ENCODE peak calls at places on chromosomes 13 and 19, in five cellular contexts. One of them, this sample, is unnamed.

GRCh38 chr19:32354345-32354744 is 8.9 kb downstream of the ZNF507 start:
- DNase-seq in fibroblast of mammary gland: no peak
- DNase-seq in cardiac muscle cell: no peak
- DNase-seq in AG10803: no peak
- DNase-seq in GM23338: no peak
- DNase-seq in this sample: no peak

GRCh38 chr13:61612192-61612591 is 196.5 kb upstream of the PCDH20 start:
- DNase-seq in fibroblast of mammary gland: no peak
- DNase-seq in cardiac muscle cell: no peak
- DNase-seq in AG10803: no peak
- DNase-seq in GM23338: no peak
- DNase-seq in this sample: no peak

GRCh38 chr19:17184381-17184841 is 30.7 kb upstream of the USE1 start:
- DNase-seq in fibroblast of mammary gland: no peak
- DNase-seq in cardiac muscle cell: no peak
- DNase-seq in AG10803: no peak
- DNase-seq in GM23338: no peak
- DNase-seq in this sample: no peak

GRCh38 chr13:100668408-100668807 is 6.2 kb downstream of the TMTC4 start:
- DNase-seq in fibroblast of mammary gland: no peak
- DNase-seq in cardiac muscle cell: peak
- DNase-seq in AG10803: peak
- DNase-seq in GM23338: no peak
- DNase-seq in this sample: no peak

GRCh38 chr19:31118926-31119325 is 230.3 kb downstream of the TSHZ3 start:
- DNase-seq in fibroblast of mammary gland: no peak
- DNase-seq in cardiac muscle cell: no peak
- DNase-seq in AG10803: no peak
- DNase-seq in GM23338: no peak
- DNase-seq in this sample: no peak

GRCh38 chr13:60078226-60078625 is 85.5 kb downstream of the DIAPH3 start:
- DNase-seq in fibroblast of mammary gland: no peak
- DNase-seq in cardiac muscle cell: no peak
- DNase-seq in AG10803: no peak
- DNase-seq in GM23338: no peak
- DNase-seq in this sample: no peak

GRCh38 chr13:24215732-24216131 is 55.2 kb downstream of the SPATA13 start:
- DNase-seq in fibroblast of mammary gland: peak
- DNase-seq in cardiac muscle cell: peak
- DNase-seq in AG10803: peak
- DNase-seq in GM23338: no peak
- DNase-seq in this sample: no peak

GRCh38 chr13:111323950-111324651 is 3.7 kb downstream of the TEX29 start:
- DNase-seq in fibroblast of mammary gland: no peak
- DNase-seq in cardiac muscle cell: no peak
- DNase-seq in AG10803: no peak
- DNase-seq in GM23338: no peak
- DNase-seq in this sample: no peak

GRCh38 chr13:63436288-63436687 is 2020.6 kb upstream of the PCDH20 start:
- DNase-seq in fibroblast of mammary gland: no peak
- DNase-seq in cardiac muscle cell: no peak
- DNase-seq in AG10803: no peak
- DNase-seq in GM23338: no peak
- DNase-seq in this sample: no peak

GRCh38 chr13:24313449-24313848 is 4.1 kb downstream of the C1QTNF9 start:
- DNase-seq in fibroblast of mammary gland: peak
- DNase-seq in cardiac muscle cell: peak
- DNase-seq in AG10803: peak
- DNase-seq in GM23338: peak
- DNase-seq in this sample: no peak

GRCh38 chr13:39998166-39998565 is 342.7 kb downstream of the COG6 start:
- DNase-seq in fibroblast of mammary gland: no peak
- DNase-seq in cardiac muscle cell: no peak
- DNase-seq in AG10803: no peak
- DNase-seq in GM23338: no peak
- DNase-seq in this sample: no peak

GRCh38 chr19:18742838-18743237 is 48.3 kb downstream of the COMP start:
- DNase-seq in fibroblast of mammary gland: no peak
- DNase-seq in cardiac muscle cell: no peak
- DNase-seq in AG10803: no peak
- DNase-seq in GM23338: no peak
- DNase-seq in this sample: no peak

GRCh38 chr13:45199716-45200115 is 1.1 kb downstream of the KCTD4 start:
- DNase-seq in fibroblast of mammary gland: no peak
- DNase-seq in cardiac muscle cell: no peak
- DNase-seq in AG10803: peak
- DNase-seq in GM23338: no peak
- DNase-seq in this sample: no peak

GRCh38 chr19:46190489-46190888 is 39.1 kb upstream of the IGFL1 start:
- DNase-seq in fibroblast of mammary gland: no peak
- DNase-seq in cardiac muscle cell: no peak
- DNase-seq in AG10803: no peak
- DNase-seq in GM23338: no peak
- DNase-seq in this sample: no peak

GRCh38 chr13:77692746-77693448 is 4.6 kb upstream of the SLAIN1 start:
- DNase-seq in fibroblast of mammary gland: no peak
- DNase-seq in cardiac muscle cell: no peak
- DNase-seq in AG10803: no peak
- DNase-seq in GM23338: no peak
- DNase-seq in this sample: no peak

GRCh38 chr13:94249512-94249911 is 230.0 kb downstream of the DCT start:
- DNase-seq in fibroblast of mammary gland: peak
- DNase-seq in cardiac muscle cell: peak
- DNase-seq in AG10803: peak
- DNase-seq in GM23338: peak
- DNase-seq in this sample: no peak

GRCh38 chr13:70884196-70884595 is 775.9 kb upstream of the KLHL1 start:
- DNase-seq in fibroblast of mammary gland: no peak
- DNase-seq in cardiac muscle cell: no peak
- DNase-seq in AG10803: no peak
- DNase-seq in GM23338: peak
- DNase-seq in this sample: no peak

GRCh38 chr19:39607561-39607960 is 5.2 kb downstream of the LGALS13 start:
- DNase-seq in fibroblast of mammary gland: no peak
- DNase-seq in cardiac muscle cell: no peak
- DNase-seq in AG10803: no peak
- DNase-seq in GM23338: no peak
- DNase-seq in this sample: no peak
- TF ChIP-seq CTCF in fibroblast of mammary gland: no peak
- TF ChIP-seq CTCF in cardiac muscle cell: no peak
- TF ChIP-seq CTCF in AG10803: no peak
- TF ChIP-seq CTCF in GM23338: no peak
- TF ChIP-seq CTCF in this sample: no peak

GRCh38 chr19:3479177-3479818 is 1.0 kb downstream of the SMIM24 start:
- DNase-seq in fibroblast of mammary gland: peak
- DNase-seq in cardiac muscle cell: no peak
- DNase-seq in AG10803: no peak
- DNase-seq in GM23338: peak
- DNase-seq in this sample: no peak
- H3K4me3 ChIP-seq in fibroblast of mammary gland: no peak
- H3K4me3 ChIP-seq in cardiac muscle cell: no peak
- H3K4me3 ChIP-seq in AG10803: no peak
- H3K4me3 ChIP-seq in GM23338: peak
- H3K4me3 ChIP-seq in this sample: no peak

GRCh38 chr19:3665681-3666544 is 34.4 kb downstream of the PIP5K1C start:
- DNase-seq in fibroblast of mammary gland: no peak
- DNase-seq in cardiac muscle cell: peak
- DNase-seq in AG10803: peak
- DNase-seq in GM23338: peak
- DNase-seq in this sample: peak
- TF ChIP-seq CTCF in fibroblast of mammary gland: peak
- TF ChIP-seq CTCF in cardiac muscle cell: peak
- TF ChIP-seq CTCF in AG10803: peak
- TF ChIP-seq CTCF in GM23338: peak
- TF ChIP-seq CTCF in this sample: peak

DNA sequence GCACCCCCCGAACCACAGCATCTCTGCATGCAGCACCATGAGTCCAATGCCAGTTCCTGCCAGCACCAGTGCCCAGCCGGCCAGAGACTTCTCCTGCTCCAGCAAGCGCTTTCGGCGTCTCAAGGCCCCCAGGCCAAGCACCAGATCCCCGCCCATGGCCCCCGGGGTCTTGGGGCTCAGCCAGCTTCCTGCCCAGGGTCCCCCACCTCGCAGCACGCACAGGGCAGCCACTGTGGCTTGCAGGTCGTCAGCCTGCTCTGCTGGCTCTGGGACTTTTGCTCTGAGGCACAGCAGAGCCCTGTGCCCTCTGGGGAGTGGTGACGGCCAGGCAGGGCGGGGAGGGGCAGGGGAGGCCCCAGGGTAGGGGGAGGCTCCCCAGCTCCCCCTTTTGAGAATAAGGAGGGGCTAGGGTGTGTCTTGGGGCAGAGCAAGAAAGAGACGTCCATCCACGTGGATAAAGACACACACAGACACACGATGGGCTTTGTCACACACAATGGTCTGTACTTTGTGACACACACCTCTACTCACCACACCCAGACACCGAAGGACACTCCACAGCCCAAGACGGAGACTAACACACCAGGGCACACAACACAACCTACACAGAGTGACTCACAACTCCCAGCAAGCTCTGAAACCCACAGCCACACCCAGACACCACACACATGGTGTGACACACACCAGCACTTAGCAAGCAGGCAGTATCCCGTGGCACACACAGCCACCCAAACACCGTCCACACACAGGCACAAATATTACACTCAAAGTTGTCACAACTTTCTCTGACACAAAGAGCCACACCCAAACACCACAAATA is at the start of gene KCNN4:
- DNase-seq in fibroblast of mammary gland: peak
- DNase-seq in cardiac muscle cell: no peak
- DNase-seq in AG10803: peak
- DNase-seq in GM23338: no peak
- DNase-seq in this sample: no peak
- H3K4me3 ChIP-seq in fibroblast of mammary gland: no peak
- H3K4me3 ChIP-seq in cardiac muscle cell: no peak
- H3K4me3 ChIP-seq in AG10803: no peak
- H3K4me3 ChIP-seq in GM23338: no peak
- H3K4me3 ChIP-seq in this sample: no peak

DNA sequence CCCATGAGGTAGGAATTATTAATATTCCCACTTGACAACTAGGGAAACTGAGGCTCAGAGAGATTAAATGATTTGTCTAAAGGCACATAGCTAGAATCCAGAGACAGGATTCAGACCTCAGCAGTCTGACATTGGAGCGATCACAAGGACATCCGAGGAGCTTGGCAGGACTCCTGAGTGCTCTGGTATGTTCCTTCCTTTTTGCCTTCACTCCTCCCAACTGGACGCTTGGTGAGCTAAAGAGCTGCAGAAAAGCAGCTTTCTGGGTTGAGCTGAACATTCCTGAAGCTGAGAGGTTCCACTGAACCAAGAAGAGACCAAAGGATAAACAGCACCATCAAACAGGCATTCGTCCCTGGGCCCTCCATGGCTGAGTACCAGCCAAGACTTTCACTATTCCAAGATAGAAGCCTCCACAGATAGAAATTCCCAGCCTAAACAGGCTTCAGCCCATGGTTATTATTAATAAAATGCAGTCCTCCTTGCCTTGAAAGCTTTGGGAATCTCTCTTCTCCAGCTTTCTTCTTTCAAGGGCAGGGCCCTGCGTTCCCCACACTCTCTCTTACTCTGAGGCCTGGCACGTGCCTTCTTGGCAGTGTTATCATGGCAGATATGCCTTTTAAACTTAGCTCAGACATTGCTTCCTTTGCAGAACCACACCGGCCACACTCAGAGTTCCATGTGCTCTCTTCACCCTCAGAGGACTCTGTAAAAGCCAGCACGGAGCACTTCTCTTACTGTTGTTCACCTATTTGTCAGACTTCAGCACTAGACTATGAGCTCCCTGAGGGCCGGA is 97.1 kb downstream of the CYSLTR2 start:
- DNase-seq in fibroblast of mammary gland: peak
- DNase-seq in cardiac muscle cell: peak
- DNase-seq in AG10803: peak
- DNase-seq in GM23338: no peak
- DNase-seq in this sample: no peak
- TF ChIP-seq CTCF in fibroblast of mammary gland: peak
- TF ChIP-seq CTCF in cardiac muscle cell: peak
- TF ChIP-seq CTCF in AG10803: peak
- TF ChIP-seq CTCF in GM23338: no peak
- TF ChIP-seq CTCF in this sample: no peak

GRCh38 chr19:4916292-4917082 is 7.2 kb downstream of the UHRF1 start:
- DNase-seq in fibroblast of mammary gland: no peak
- DNase-seq in cardiac muscle cell: no peak
- DNase-seq in AG10803: no peak
- DNase-seq in GM23338: no peak
- DNase-seq in this sample: no peak
- H3K4me3 ChIP-seq in fibroblast of mammary gland: no peak
- H3K4me3 ChIP-seq in cardiac muscle cell: no peak
- H3K4me3 ChIP-seq in AG10803: no peak
- H3K4me3 ChIP-seq in GM23338: no peak
- H3K4me3 ChIP-seq in this sample: no peak

DNA sequence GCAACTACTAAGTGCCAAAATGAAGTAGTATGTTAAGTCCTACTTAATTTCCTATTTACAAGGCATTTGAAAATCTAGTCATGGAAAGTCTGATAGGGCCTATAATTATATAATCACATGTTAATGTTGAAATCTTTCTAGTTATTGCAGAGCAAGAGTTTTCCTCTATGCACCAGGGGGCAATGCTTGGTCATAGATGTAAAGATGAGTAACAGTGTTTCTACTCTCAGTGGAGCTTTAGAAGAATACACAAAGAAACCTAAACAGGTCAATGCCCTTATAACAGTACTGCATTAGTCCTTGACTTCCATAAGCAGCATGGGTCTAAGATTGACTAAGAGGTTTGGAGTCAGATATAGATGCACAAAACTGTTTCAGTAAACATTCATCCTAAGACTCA is 218.7 kb downstream of the KCTD12 start:
- DNase-seq in fibroblast of mammary gland: peak
- DNase-seq in cardiac muscle cell: peak
- DNase-seq in AG10803: peak
- DNase-seq in GM23338: no peak
- DNase-seq in this sample: no peak
- TF ChIP-seq CTCF in fibroblast of mammary gland: peak
- TF ChIP-seq CTCF in cardiac muscle cell: peak
- TF ChIP-seq CTCF in AG10803: peak
- TF ChIP-seq CTCF in GM23338: peak
- TF ChIP-seq CTCF in this sample: no peak